ENCODE peak calls at places on chromosomes 5 and 9, in ten cellular contexts. T is MCF 10A, E is Calu3, H is heart right ventricle, Q is endothelial cell, P is transverse colon, F is mammary epithelial cell, J is AG10803, I is mesothelial cell of epicardium, X is pancreas. O is an unnamed sample.

GRCh38 chr5:180212363-180213255 is 3.6 kb upstream of the RASGEF1C start:
- DNase-seq in T (no peak), E (peak; percentile 35), H (no peak), Q (no peak), P (no peak), F (no peak), J (no peak), I (no peak), X (no peak), O (no peak)

GRCh38 chr9:20446248-20446647 is 176.1 kb downstream of the MLLT3 start:
- DNase-seq in T (no peak), E (no peak), H (no peak), Q (no peak), P (no peak), F (no peak), J (no peak), I (no peak), X (no peak), O (no peak)

GRCh38 chr9:95425910-95426551 is 90.7 kb downstream of the PTCH1 start:
- DNase-seq in T (peak; percentile 55), E (peak; percentile 24), H (no peak), Q (peak; percentile 12), P (peak; percentile 33), F (peak; percentile 48), J (no peak), I (no peak), X (peak; percentile 69), O (peak; percentile 21)

GRCh38 chr9:13956107-13956506 is 357.8 kb downstream of the NFIB start:
- DNase-seq in T (no peak), E (no peak), H (no peak), Q (no peak), P (no peak), F (no peak), J (peak; percentile 48), I (no peak), X (no peak), O (no peak)

GRCh38 chr9:34171753-34172535 is 6.9 kb upstream of the UBAP1 start:
- DNase-seq in T (no peak), E (no peak), H (no peak), Q (no peak), P (peak; percentile 32), F (no peak), J (no peak), I (no peak), X (no peak), O (no peak)

GRCh38 chr5:9197881-9198260 is 348.0 kb downstream of the SEMA5A start:
- DNase-seq in T (no peak), E (no peak), H (no peak), Q (no peak), P (no peak), F (no peak), J (no peak), I (no peak), X (no peak), O (no peak)

GRCh38 chr5:172453986-172454354 is 355 bp downstream of the SH3PXD2B start:
- DNase-seq in T (peak; percentile 44), E (peak; percentile 36), H (peak; percentile 57), Q (peak; percentile 62), P (peak; percentile 42), F (peak; percentile 16), J (no peak), I (peak; percentile 72), X (peak; percentile 79), O (no peak)

GRCh38 chr9:107348836-107349235 is 65.8 kb downstream of the RAD23B start:
- DNase-seq in T (no peak), E (no peak), H (no peak), Q (no peak), P (no peak), F (no peak), J (no peak), I (no peak), X (no peak), O (no peak)

GRCh38 chr5:54040773-54041172 is 269.6 kb downstream of the ARL15 start:
- DNase-seq in T (no peak), E (no peak), H (no peak), Q (no peak), P (no peak), F (no peak), J (no peak), I (no peak), X (no peak), O (no peak)

GRCh38 chr5:93809430-93809829 is 68.0 kb upstream of the POU5F2 start:
- DNase-seq in T (no peak), E (no peak), H (no peak), Q (no peak), P (no peak), F (no peak), J (no peak), I (no peak), X (no peak), O (no peak)

GRCh38 chr5:158382473-158382872 is 523.5 kb upstream of the CLINT1 start:
- DNase-seq in T (peak; percentile 99), E (peak; percentile 9), H (peak; percentile 42), Q (no peak), P (peak; percentile 46), F (peak; percentile 94), J (peak; percentile 96), I (no peak), X (no peak), O (peak; percentile 83)

DNA sequence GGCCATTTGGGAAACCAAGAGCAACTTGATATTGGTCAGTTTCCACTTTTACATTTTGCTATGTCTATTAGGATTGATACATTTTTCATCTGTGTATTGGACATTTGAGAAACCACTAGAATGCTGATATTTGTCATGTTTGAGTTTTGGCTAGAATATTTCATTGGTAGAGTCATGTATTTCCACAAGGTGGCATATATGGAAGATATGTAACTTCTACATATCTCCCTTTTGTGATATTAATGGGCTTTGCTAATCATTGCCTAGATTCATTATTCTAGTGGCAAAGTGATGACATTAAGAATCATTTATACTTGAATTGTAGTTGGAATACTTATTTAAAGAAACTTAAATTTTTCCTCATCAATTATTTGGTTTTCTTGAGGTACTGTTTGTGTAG is 692.9 kb upstream of the EDIL3 start:
- DNase-seq in T (no peak), E (no peak), H (no peak), Q (no peak), P (no peak), F (no peak), J (no peak), I (no peak), X (no peak), O (no peak)
- TF ChIP-seq CTCF in T (no peak), E (no peak), H (no peak), Q (no peak), P (no peak), F (peak; percentile 14), J (no peak), I (no peak), X (no peak), O (no peak)

GRCh38 chr9:89591291-89592200 is 13.3 kb upstream of the GADD45G start:
- DNase-seq in T (no peak), E (no peak), H (no peak), Q (no peak), P (no peak), F (no peak), J (no peak), I (no peak), X (no peak), O (no peak)

GRCh38 chr9:89594811-89595550 is 9.8 kb upstream of the GADD45G start:
- DNase-seq in T (no peak), E (no peak), H (no peak), Q (no peak), P (no peak), F (no peak), J (no peak), I (no peak), X (no peak), O (no peak)

GRCh38 chr9:89592201-89592815 is 12.5 kb upstream of the GADD45G start:
- DNase-seq in T (no peak), E (no peak), H (no peak), Q (no peak), P (no peak), F (no peak), J (no peak), I (no peak), X (no peak), O (no peak)

GRCh38 chr9:89593776-89594427 is 10.9 kb upstream of the GADD45G start:
- DNase-seq in T (peak; percentile 62), E (peak; percentile 73), H (no peak), Q (peak; percentile 79), P (peak; percentile 69), F (peak; percentile 31), J (no peak), I (no peak), X (peak; percentile 80), O (peak; percentile 33)

GRCh38 chr9:89592963-89593775 is 11.6 kb upstream of the GADD45G start:
- DNase-seq in T (peak; percentile 41), E (peak; percentile 34), H (no peak), Q (peak; percentile 33), P (no peak), F (peak; percentile 35), J (no peak), I (no peak), X (no peak), O (peak; percentile 23)
- TF ChIP-seq CTCF in T (no peak), E (no peak), H (no peak), Q (no peak), P (no peak), F (no peak), J (no peak), I (no peak), X (no peak), O (no peak)

GRCh38 chr5:76210946-76211345 is 127.8 kb downstream of the SV2C start:
- DNase-seq in T (no peak), E (no peak), H (no peak), Q (no peak), P (peak; percentile 27), F (no peak), J (no peak), I (no peak), X (no peak), O (no peak)

GRCh38 chr5:76204191-76204590 is 121.0 kb downstream of the SV2C start:
- DNase-seq in T (no peak), E (no peak), H (no peak), Q (no peak), P (no peak), F (no peak), J (no peak), I (no peak), X (no peak), O (no peak)

GRCh38 chr5:76204713-76205112 is 121.5 kb downstream of the SV2C start:
- DNase-seq in T (peak; percentile 40), E (peak; percentile 62), H (no peak), Q (peak; percentile 11), P (peak; percentile 43), F (peak; percentile 38), J (peak; percentile 1), I (no peak), X (no peak), O (peak; percentile 53)

GRCh38 chr5:76207122-76207521 is 123.9 kb downstream of the SV2C start:
- DNase-seq in T (no peak), E (no peak), H (no peak), Q (no peak), P (no peak), F (no peak), J (no peak), I (no peak), X (no peak), O (no peak)

GRCh38 chr5:76209297-76209696 is 126.1 kb downstream of the SV2C start:
- DNase-seq in T (peak; percentile 12), E (no peak), H (no peak), Q (no peak), P (no peak), F (no peak), J (no peak), I (no peak), X (no peak), O (no peak)
- TF ChIP-seq CTCF in T (peak; percentile 11), E (no peak), H (no peak), Q (peak; percentile 64), P (no peak), F (no peak), J (no peak), I (no peak), X (no peak), O (peak; percentile 44)

GRCh38 chr9:92455217-92455616 is 27.1 kb downstream of the ASPN start:
- DNase-seq in T (peak; percentile 30), E (no peak), H (no peak), Q (peak; percentile 11), P (no peak), F (no peak), J (no peak), I (no peak), X (no peak), O (no peak)
- TF ChIP-seq CTCF in T (peak; percentile 22), E (no peak), H (no peak), Q (no peak), P (no peak), F (peak; percentile 40), J (peak; percentile 15), I (no peak), X (no peak), O (peak; percentile 55)